ENCODE peak calls at places on chromosomes 4 and X, in nine cellular contexts. One of them, this sample, is unnamed.

GRCh38 chrX:1169198-1169597 is 43.3 kb downstream of the CRLF2 start:
- DNase-seq in activated gamma-delta T cell treated with Interleukin-2 at 50 U/mL for 16 hours: no peak
- DNase-seq in iPS DF 6.9: no peak
- DNase-seq in BJ: no peak
- DNase-seq in cardiac fibroblast: no peak
- DNase-seq in activated CD8-positive, alpha-beta memory T cell treated with anti-CD3 and anti-CD28 coated beads for 48 hours: no peak
- DNase-seq in activated naive CD4-positive, alpha-beta T cell treated with anti-CD3 and anti-CD28 coated beads, Interleukin-2, amount 10 ng/mL, durations not matched to agents 7 days and 5 days: no peak
- DNase-seq in IMR-90: no peak
- DNase-seq in AG10803: no peak
- DNase-seq in this sample: no peak

GRCh38 chr4:54516556-54517215 is 141.1 kb upstream of the KIT start:
- DNase-seq in iPS DF 6.9: no peak
- DNase-seq in BJ: no peak
- DNase-seq in IMR-90: peak
- DNase-seq in AG10803: no peak
- DNase-seq in activated gamma-delta T cell treated with Interleukin-2 at 50 U/mL for 16 hours: no peak
- DNase-seq in activated naive CD4-positive, alpha-beta T cell treated with anti-CD3 and anti-CD28 coated beads, Interleukin-2, amount 10 ng/mL, durations not matched to agents 7 days and 5 days: no peak
- DNase-seq in activated CD8-positive, alpha-beta memory T cell treated with anti-CD3 and anti-CD28 coated beads for 48 hours: no peak
- DNase-seq in cardiac fibroblast: peak
- DNase-seq in this sample: no peak

GRCh38 chr4:30586850-30587249 is 133.3 kb upstream of the PCDH7 start:
- DNase-seq in AG10803: no peak
- DNase-seq in activated CD8-positive, alpha-beta memory T cell treated with anti-CD3 and anti-CD28 coated beads for 48 hours: no peak
- DNase-seq in cardiac fibroblast: no peak
- DNase-seq in BJ: no peak
- DNase-seq in IMR-90: no peak
- DNase-seq in activated naive CD4-positive, alpha-beta T cell treated with anti-CD3 and anti-CD28 coated beads, Interleukin-2, amount 10 ng/mL, durations not matched to agents 7 days and 5 days: no peak
- DNase-seq in iPS DF 6.9: no peak
- DNase-seq in activated gamma-delta T cell treated with Interleukin-2 at 50 U/mL for 16 hours: no peak
- DNase-seq in this sample: no peak

GRCh38 chr4:78689224-78689623 is 86.9 kb upstream of the BMP2K start:
- DNase-seq in BJ: no peak
- DNase-seq in activated gamma-delta T cell treated with Interleukin-2 at 50 U/mL for 16 hours: no peak
- DNase-seq in iPS DF 6.9: no peak
- DNase-seq in activated naive CD4-positive, alpha-beta T cell treated with anti-CD3 and anti-CD28 coated beads, Interleukin-2, amount 10 ng/mL, durations not matched to agents 7 days and 5 days: no peak
- DNase-seq in cardiac fibroblast: peak
- DNase-seq in activated CD8-positive, alpha-beta memory T cell treated with anti-CD3 and anti-CD28 coated beads for 48 hours: no peak
- DNase-seq in IMR-90: peak
- DNase-seq in AG10803: peak
- DNase-seq in this sample: no peak

GRCh38 chr4:24511371-24512063 is 72.8 kb downstream of the DHX15 start:
- DNase-seq in BJ: no peak
- DNase-seq in activated CD8-positive, alpha-beta memory T cell treated with anti-CD3 and anti-CD28 coated beads for 48 hours: no peak
- DNase-seq in IMR-90: peak
- DNase-seq in iPS DF 6.9: no peak
- DNase-seq in activated gamma-delta T cell treated with Interleukin-2 at 50 U/mL for 16 hours: no peak
- DNase-seq in cardiac fibroblast: no peak
- DNase-seq in activated naive CD4-positive, alpha-beta T cell treated with anti-CD3 and anti-CD28 coated beads, Interleukin-2, amount 10 ng/mL, durations not matched to agents 7 days and 5 days: no peak
- DNase-seq in AG10803: peak
- DNase-seq in this sample: no peak

GRCh38 chr4:95340191-95340590 is 208.6 kb downstream of the UNC5C start:
- DNase-seq in iPS DF 6.9: no peak
- DNase-seq in activated gamma-delta T cell treated with Interleukin-2 at 50 U/mL for 16 hours: no peak
- DNase-seq in activated naive CD4-positive, alpha-beta T cell treated with anti-CD3 and anti-CD28 coated beads, Interleukin-2, amount 10 ng/mL, durations not matched to agents 7 days and 5 days: no peak
- DNase-seq in IMR-90: no peak
- DNase-seq in AG10803: no peak
- DNase-seq in cardiac fibroblast: no peak
- DNase-seq in activated CD8-positive, alpha-beta memory T cell treated with anti-CD3 and anti-CD28 coated beads for 48 hours: no peak
- DNase-seq in BJ: no peak
- DNase-seq in this sample: no peak

GRCh38 chr4:73772353-73772752 is 32.0 kb downstream of the CXCL8 start:
- DNase-seq in activated gamma-delta T cell treated with Interleukin-2 at 50 U/mL for 16 hours: no peak
- DNase-seq in activated CD8-positive, alpha-beta memory T cell treated with anti-CD3 and anti-CD28 coated beads for 48 hours: no peak
- DNase-seq in IMR-90: no peak
- DNase-seq in AG10803: no peak
- DNase-seq in iPS DF 6.9: no peak
- DNase-seq in BJ: no peak
- DNase-seq in activated naive CD4-positive, alpha-beta T cell treated with anti-CD3 and anti-CD28 coated beads, Interleukin-2, amount 10 ng/mL, durations not matched to agents 7 days and 5 days: no peak
- DNase-seq in cardiac fibroblast: no peak
- DNase-seq in this sample: no peak

GRCh38 chrX:51568586-51568985 is 50.1 kb downstream of the CENPVL3 start:
- DNase-seq in activated naive CD4-positive, alpha-beta T cell treated with anti-CD3 and anti-CD28 coated beads, Interleukin-2, amount 10 ng/mL, durations not matched to agents 7 days and 5 days: no peak
- DNase-seq in IMR-90: peak
- DNase-seq in activated gamma-delta T cell treated with Interleukin-2 at 50 U/mL for 16 hours: no peak
- DNase-seq in AG10803: peak
- DNase-seq in BJ: peak
- DNase-seq in cardiac fibroblast: peak
- DNase-seq in activated CD8-positive, alpha-beta memory T cell treated with anti-CD3 and anti-CD28 coated beads for 48 hours: no peak
- DNase-seq in iPS DF 6.9: no peak
- DNase-seq in this sample: no peak

GRCh38 chr4:22071749-22072148 is 123.2 kb upstream of the KCNIP4 start:
- DNase-seq in activated CD8-positive, alpha-beta memory T cell treated with anti-CD3 and anti-CD28 coated beads for 48 hours: no peak
- DNase-seq in AG10803: no peak
- DNase-seq in IMR-90: no peak
- DNase-seq in activated naive CD4-positive, alpha-beta T cell treated with anti-CD3 and anti-CD28 coated beads, Interleukin-2, amount 10 ng/mL, durations not matched to agents 7 days and 5 days: no peak
- DNase-seq in cardiac fibroblast: no peak
- DNase-seq in activated gamma-delta T cell treated with Interleukin-2 at 50 U/mL for 16 hours: no peak
- DNase-seq in BJ: no peak
- DNase-seq in iPS DF 6.9: no peak
- DNase-seq in this sample: no peak

GRCh38 chr4:183099537-183100297 is 660 bp downstream of the WWC2 start:
- DNase-seq in activated naive CD4-positive, alpha-beta T cell treated with anti-CD3 and anti-CD28 coated beads, Interleukin-2, amount 10 ng/mL, durations not matched to agents 7 days and 5 days: peak
- DNase-seq in cardiac fibroblast: no peak
- DNase-seq in IMR-90: no peak
- DNase-seq in activated gamma-delta T cell treated with Interleukin-2 at 50 U/mL for 16 hours: no peak
- DNase-seq in AG10803: no peak
- DNase-seq in activated CD8-positive, alpha-beta memory T cell treated with anti-CD3 and anti-CD28 coated beads for 48 hours: peak
- DNase-seq in iPS DF 6.9: no peak
- DNase-seq in BJ: no peak
- DNase-seq in this sample: no peak

GRCh38 chr4:44678094-44679023 is at the start of gene GUF1:
- DNase-seq in activated CD8-positive, alpha-beta memory T cell treated with anti-CD3 and anti-CD28 coated beads for 48 hours: peak
- DNase-seq in iPS DF 6.9: peak
- DNase-seq in IMR-90: peak
- DNase-seq in AG10803: peak
- DNase-seq in activated naive CD4-positive, alpha-beta T cell treated with anti-CD3 and anti-CD28 coated beads, Interleukin-2, amount 10 ng/mL, durations not matched to agents 7 days and 5 days: peak
- DNase-seq in cardiac fibroblast: peak
- DNase-seq in activated gamma-delta T cell treated with Interleukin-2 at 50 U/mL for 16 hours: peak
- DNase-seq in BJ: peak
- DNase-seq in this sample: peak

GRCh38 chr4:8101213-8101781 is 57.3 kb downstream of the ABLIM2 start:
- DNase-seq in iPS DF 6.9: no peak
- DNase-seq in IMR-90: no peak
- DNase-seq in activated naive CD4-positive, alpha-beta T cell treated with anti-CD3 and anti-CD28 coated beads, Interleukin-2, amount 10 ng/mL, durations not matched to agents 7 days and 5 days: no peak
- DNase-seq in activated gamma-delta T cell treated with Interleukin-2 at 50 U/mL for 16 hours: no peak
- DNase-seq in cardiac fibroblast: peak
- DNase-seq in AG10803: peak
- DNase-seq in BJ: no peak
- DNase-seq in activated CD8-positive, alpha-beta memory T cell treated with anti-CD3 and anti-CD28 coated beads for 48 hours: no peak
- DNase-seq in this sample: peak

GRCh38 chr4:74934822-74935326 is 2.0 kb downstream of the PARM1 start:
- DNase-seq in activated CD8-positive, alpha-beta memory T cell treated with anti-CD3 and anti-CD28 coated beads for 48 hours: no peak
- DNase-seq in iPS DF 6.9: no peak
- DNase-seq in activated gamma-delta T cell treated with Interleukin-2 at 50 U/mL for 16 hours: no peak
- DNase-seq in cardiac fibroblast: no peak
- DNase-seq in IMR-90: no peak
- DNase-seq in BJ: no peak
- DNase-seq in activated naive CD4-positive, alpha-beta T cell treated with anti-CD3 and anti-CD28 coated beads, Interleukin-2, amount 10 ng/mL, durations not matched to agents 7 days and 5 days: no peak
- DNase-seq in AG10803: no peak
- DNase-seq in this sample: no peak

GRCh38 chr4:80360900-80361299 is 25.4 kb downstream of the CFAP299 start:
- DNase-seq in cardiac fibroblast: no peak
- DNase-seq in activated CD8-positive, alpha-beta memory T cell treated with anti-CD3 and anti-CD28 coated beads for 48 hours: no peak
- DNase-seq in activated naive CD4-positive, alpha-beta T cell treated with anti-CD3 and anti-CD28 coated beads, Interleukin-2, amount 10 ng/mL, durations not matched to agents 7 days and 5 days: no peak
- DNase-seq in activated gamma-delta T cell treated with Interleukin-2 at 50 U/mL for 16 hours: no peak
- DNase-seq in BJ: no peak
- DNase-seq in AG10803: no peak
- DNase-seq in IMR-90: peak
- DNase-seq in iPS DF 6.9: no peak
- DNase-seq in this sample: no peak

GRCh38 chr4:80268936-80269335 is 2.5 kb downstream of the FGF5 start:
- DNase-seq in AG10803: no peak
- DNase-seq in IMR-90: no peak
- DNase-seq in iPS DF 6.9: no peak
- DNase-seq in cardiac fibroblast: no peak
- DNase-seq in activated gamma-delta T cell treated with Interleukin-2 at 50 U/mL for 16 hours: no peak
- DNase-seq in activated CD8-positive, alpha-beta memory T cell treated with anti-CD3 and anti-CD28 coated beads for 48 hours: no peak
- DNase-seq in activated naive CD4-positive, alpha-beta T cell treated with anti-CD3 and anti-CD28 coated beads, Interleukin-2, amount 10 ng/mL, durations not matched to agents 7 days and 5 days: no peak
- DNase-seq in BJ: no peak
- DNase-seq in this sample: no peak

GRCh38 chr4:138225477-138225876 is 16.7 kb downstream of the SLC7A11 start:
- DNase-seq in IMR-90: peak
- DNase-seq in cardiac fibroblast: no peak
- DNase-seq in iPS DF 6.9: no peak
- DNase-seq in AG10803: peak
- DNase-seq in activated gamma-delta T cell treated with Interleukin-2 at 50 U/mL for 16 hours: no peak
- DNase-seq in BJ: no peak
- DNase-seq in activated CD8-positive, alpha-beta memory T cell treated with anti-CD3 and anti-CD28 coated beads for 48 hours: no peak
- DNase-seq in activated naive CD4-positive, alpha-beta T cell treated with anti-CD3 and anti-CD28 coated beads, Interleukin-2, amount 10 ng/mL, durations not matched to agents 7 days and 5 days: no peak
- DNase-seq in this sample: no peak

GRCh38 chr4:45453258-45453841 is 670.5 kb downstream of the GABRG1 start:
- DNase-seq in BJ: no peak
- DNase-seq in cardiac fibroblast: peak
- DNase-seq in AG10803: peak
- DNase-seq in activated naive CD4-positive, alpha-beta T cell treated with anti-CD3 and anti-CD28 coated beads, Interleukin-2, amount 10 ng/mL, durations not matched to agents 7 days and 5 days: no peak
- DNase-seq in IMR-90: no peak
- DNase-seq in activated CD8-positive, alpha-beta memory T cell treated with anti-CD3 and anti-CD28 coated beads for 48 hours: no peak
- DNase-seq in iPS DF 6.9: no peak
- DNase-seq in activated gamma-delta T cell treated with Interleukin-2 at 50 U/mL for 16 hours: no peak
- DNase-seq in this sample: peak

GRCh38 chr4:6233943-6234342 is 33.6 kb upstream of the JAKMIP1 start:
- DNase-seq in AG10803: no peak
- DNase-seq in BJ: no peak
- DNase-seq in activated CD8-positive, alpha-beta memory T cell treated with anti-CD3 and anti-CD28 coated beads for 48 hours: no peak
- DNase-seq in cardiac fibroblast: no peak
- DNase-seq in activated naive CD4-positive, alpha-beta T cell treated with anti-CD3 and anti-CD28 coated beads, Interleukin-2, amount 10 ng/mL, durations not matched to agents 7 days and 5 days: no peak
- DNase-seq in IMR-90: no peak
- DNase-seq in activated gamma-delta T cell treated with Interleukin-2 at 50 U/mL for 16 hours: no peak
- DNase-seq in iPS DF 6.9: no peak
- DNase-seq in this sample: no peak

GRCh38 chr4:12041828-12042227 is 613.1 kb upstream of the HS3ST1 start:
- DNase-seq in iPS DF 6.9: no peak
- DNase-seq in AG10803: no peak
- DNase-seq in activated gamma-delta T cell treated with Interleukin-2 at 50 U/mL for 16 hours: no peak
- DNase-seq in IMR-90: no peak
- DNase-seq in BJ: no peak
- DNase-seq in activated naive CD4-positive, alpha-beta T cell treated with anti-CD3 and anti-CD28 coated beads, Interleukin-2, amount 10 ng/mL, durations not matched to agents 7 days and 5 days: no peak
- DNase-seq in activated CD8-positive, alpha-beta memory T cell treated with anti-CD3 and anti-CD28 coated beads for 48 hours: no peak
- DNase-seq in cardiac fibroblast: peak
- DNase-seq in this sample: no peak

GRCh38 chrX:70452143-70452733 is 7.6 kb downstream of the DLG3 start:
- DNase-seq in activated naive CD4-positive, alpha-beta T cell treated with anti-CD3 and anti-CD28 coated beads, Interleukin-2, amount 10 ng/mL, durations not matched to agents 7 days and 5 days: peak
- DNase-seq in activated CD8-positive, alpha-beta memory T cell treated with anti-CD3 and anti-CD28 coated beads for 48 hours: no peak
- DNase-seq in AG10803: peak
- DNase-seq in cardiac fibroblast: peak
- DNase-seq in iPS DF 6.9: no peak
- DNase-seq in IMR-90: peak
- DNase-seq in BJ: no peak
- DNase-seq in activated gamma-delta T cell treated with Interleukin-2 at 50 U/mL for 16 hours: peak
- DNase-seq in this sample: peak

GRCh38 chrX:19670854-19671620 is 155.7 kb upstream of the MAP3K15 start:
- DNase-seq in IMR-90: peak
- DNase-seq in activated naive CD4-positive, alpha-beta T cell treated with anti-CD3 and anti-CD28 coated beads, Interleukin-2, amount 10 ng/mL, durations not matched to agents 7 days and 5 days: no peak
- DNase-seq in BJ: no peak
- DNase-seq in activated gamma-delta T cell treated with Interleukin-2 at 50 U/mL for 16 hours: no peak
- DNase-seq in activated CD8-positive, alpha-beta memory T cell treated with anti-CD3 and anti-CD28 coated beads for 48 hours: no peak
- DNase-seq in iPS DF 6.9: no peak
- DNase-seq in AG10803: peak
- DNase-seq in cardiac fibroblast: peak
- DNase-seq in this sample: peak

GRCh38 chr4:128682942-128683666 is 126.4 kb upstream of the JADE1 start:
- DNase-seq in IMR-90: no peak
- DNase-seq in cardiac fibroblast: no peak
- DNase-seq in activated CD8-positive, alpha-beta memory T cell treated with anti-CD3 and anti-CD28 coated beads for 48 hours: no peak
- DNase-seq in BJ: no peak
- DNase-seq in AG10803: no peak
- DNase-seq in iPS DF 6.9: peak
- DNase-seq in activated naive CD4-positive, alpha-beta T cell treated with anti-CD3 and anti-CD28 coated beads, Interleukin-2, amount 10 ng/mL, durations not matched to agents 7 days and 5 days: no peak
- DNase-seq in activated gamma-delta T cell treated with Interleukin-2 at 50 U/mL for 16 hours: no peak
- DNase-seq in this sample: no peak

GRCh38 chrX:39214380-39215126 is 413.3 kb downstream of the MID1IP1 start:
- DNase-seq in iPS DF 6.9: no peak
- DNase-seq in activated naive CD4-positive, alpha-beta T cell treated with anti-CD3 and anti-CD28 coated beads, Interleukin-2, amount 10 ng/mL, durations not matched to agents 7 days and 5 days: no peak
- DNase-seq in activated CD8-positive, alpha-beta memory T cell treated with anti-CD3 and anti-CD28 coated beads for 48 hours: no peak
- DNase-seq in cardiac fibroblast: no peak
- DNase-seq in AG10803: no peak
- DNase-seq in IMR-90: no peak
- DNase-seq in BJ: no peak
- DNase-seq in activated gamma-delta T cell treated with Interleukin-2 at 50 U/mL for 16 hours: no peak
- DNase-seq in this sample: no peak

GRCh38 chr4:53015681-53016080 is 153.6 kb downstream of the RASL11B start:
- DNase-seq in activated naive CD4-positive, alpha-beta T cell treated with anti-CD3 and anti-CD28 coated beads, Interleukin-2, amount 10 ng/mL, durations not matched to agents 7 days and 5 days: peak
- DNase-seq in AG10803: peak
- DNase-seq in activated gamma-delta T cell treated with Interleukin-2 at 50 U/mL for 16 hours: no peak
- DNase-seq in cardiac fibroblast: peak
- DNase-seq in IMR-90: peak
- DNase-seq in BJ: no peak
- DNase-seq in activated CD8-positive, alpha-beta memory T cell treated with anti-CD3 and anti-CD28 coated beads for 48 hours: no peak
- DNase-seq in iPS DF 6.9: peak
- DNase-seq in this sample: peak

GRCh38 chrX:110569506-110569905 is 210.9 kb downstream of the RTL9 start:
- DNase-seq in iPS DF 6.9: no peak
- DNase-seq in activated naive CD4-positive, alpha-beta T cell treated with anti-CD3 and anti-CD28 coated beads, Interleukin-2, amount 10 ng/mL, durations not matched to agents 7 days and 5 days: no peak
- DNase-seq in AG10803: peak
- DNase-seq in IMR-90: no peak
- DNase-seq in activated gamma-delta T cell treated with Interleukin-2 at 50 U/mL for 16 hours: no peak
- DNase-seq in BJ: peak
- DNase-seq in activated CD8-positive, alpha-beta memory T cell treated with anti-CD3 and anti-CD28 coated beads for 48 hours: no peak
- DNase-seq in cardiac fibroblast: no peak
- DNase-seq in this sample: no peak

GRCh38 chrX:24371391-24371972 is 11.0 kb downstream of the SUPT20HL1 start:
- DNase-seq in activated gamma-delta T cell treated with Interleukin-2 at 50 U/mL for 16 hours: peak
- DNase-seq in activated CD8-positive, alpha-beta memory T cell treated with anti-CD3 and anti-CD28 coated beads for 48 hours: peak
- DNase-seq in iPS DF 6.9: no peak
- DNase-seq in BJ: no peak
- DNase-seq in activated naive CD4-positive, alpha-beta T cell treated with anti-CD3 and anti-CD28 coated beads, Interleukin-2, amount 10 ng/mL, durations not matched to agents 7 days and 5 days: peak
- DNase-seq in AG10803: peak
- DNase-seq in cardiac fibroblast: peak
- DNase-seq in IMR-90: peak
- DNase-seq in this sample: peak

GRCh38 chr4:99414401-99414800 is 20.7 kb downstream of the ADH7 start:
- DNase-seq in activated naive CD4-positive, alpha-beta T cell treated with anti-CD3 and anti-CD28 coated beads, Interleukin-2, amount 10 ng/mL, durations not matched to agents 7 days and 5 days: no peak
- DNase-seq in AG10803: no peak
- DNase-seq in iPS DF 6.9: no peak
- DNase-seq in IMR-90: no peak
- DNase-seq in BJ: no peak
- DNase-seq in activated CD8-positive, alpha-beta memory T cell treated with anti-CD3 and anti-CD28 coated beads for 48 hours: no peak
- DNase-seq in activated gamma-delta T cell treated with Interleukin-2 at 50 U/mL for 16 hours: no peak
- DNase-seq in cardiac fibroblast: no peak
- DNase-seq in this sample: no peak

GRCh38 chr4:4384837-4385236 is 2.1 kb upstream of the NSG1 start:
- DNase-seq in BJ: no peak
- DNase-seq in AG10803: no peak
- DNase-seq in iPS DF 6.9: peak
- DNase-seq in cardiac fibroblast: peak
- DNase-seq in activated CD8-positive, alpha-beta memory T cell treated with anti-CD3 and anti-CD28 coated beads for 48 hours: no peak
- DNase-seq in activated gamma-delta T cell treated with Interleukin-2 at 50 U/mL for 16 hours: no peak
- DNase-seq in IMR-90: peak
- DNase-seq in activated naive CD4-positive, alpha-beta T cell treated with anti-CD3 and anti-CD28 coated beads, Interleukin-2, amount 10 ng/mL, durations not matched to agents 7 days and 5 days: peak
- DNase-seq in this sample: no peak

GRCh38 chr4:155433636-155434360 is 57.0 kb upstream of the MAP9 start:
- DNase-seq in activated CD8-positive, alpha-beta memory T cell treated with anti-CD3 and anti-CD28 coated beads for 48 hours: no peak
- DNase-seq in activated naive CD4-positive, alpha-beta T cell treated with anti-CD3 and anti-CD28 coated beads, Interleukin-2, amount 10 ng/mL, durations not matched to agents 7 days and 5 days: no peak
- DNase-seq in iPS DF 6.9: no peak
- DNase-seq in BJ: no peak
- DNase-seq in cardiac fibroblast: peak
- DNase-seq in activated gamma-delta T cell treated with Interleukin-2 at 50 U/mL for 16 hours: no peak
- DNase-seq in AG10803: no peak
- DNase-seq in IMR-90: peak
- DNase-seq in this sample: no peak

GRCh38 chrX:103831342-103831802 is 685 bp downstream of the RAB9B start:
- DNase-seq in cardiac fibroblast: no peak
- DNase-seq in activated gamma-delta T cell treated with Interleukin-2 at 50 U/mL for 16 hours: peak
- DNase-seq in activated CD8-positive, alpha-beta memory T cell treated with anti-CD3 and anti-CD28 coated beads for 48 hours: no peak
- DNase-seq in AG10803: no peak
- DNase-seq in BJ: no peak
- DNase-seq in iPS DF 6.9: no peak
- DNase-seq in activated naive CD4-positive, alpha-beta T cell treated with anti-CD3 and anti-CD28 coated beads, Interleukin-2, amount 10 ng/mL, durations not matched to agents 7 days and 5 days: no peak
- DNase-seq in IMR-90: no peak
- DNase-seq in this sample: no peak

GRCh38 chr4:156497486-156497885 is 474.1 kb downstream of the PDGFC start:
- DNase-seq in activated naive CD4-positive, alpha-beta T cell treated with anti-CD3 and anti-CD28 coated beads, Interleukin-2, amount 10 ng/mL, durations not matched to agents 7 days and 5 days: no peak
- DNase-seq in cardiac fibroblast: no peak
- DNase-seq in activated gamma-delta T cell treated with Interleukin-2 at 50 U/mL for 16 hours: no peak
- DNase-seq in activated CD8-positive, alpha-beta memory T cell treated with anti-CD3 and anti-CD28 coated beads for 48 hours: no peak
- DNase-seq in IMR-90: no peak
- DNase-seq in BJ: no peak
- DNase-seq in iPS DF 6.9: no peak
- DNase-seq in AG10803: no peak
- DNase-seq in this sample: no peak